ENCODE peak calls at places on chromosomes 11 and 22, in five cellular contexts. O, W, V, Y and R are unnamed samples.

GRCh38 chr11:86101941-86102407 is 33.1 kb upstream of the PICALM start:
- DNase-seq in O (no peak), W (peak), V (no peak), Y (no peak), R (no peak)

GRCh38 chr22:49369726-49370717 is 457.7 kb downstream of the BRD1 start:
- DNase-seq in O (no peak), W (no peak), V (no peak), Y (no peak), R (no peak)

GRCh38 chr11:85875505-85875904 is 20.3 kb downstream of the CCDC83 start:
- DNase-seq in O (no peak), W (peak), V (no peak), Y (no peak), R (peak)

GRCh38 chr11:98062714-98063113 is 958.0 kb upstream of the CNTN5 start:
- DNase-seq in O (no peak), W (no peak), V (no peak), Y (no peak), R (no peak)

GRCh38 chr11:70503878-70504240 is 105.5 kb downstream of the CTTN start:
- DNase-seq in O (no peak), W (no peak), V (peak), Y (no peak), R (no peak)

GRCh38 chr22:28132466-28132865 is 213.4 kb upstream of the PITPNB start:
- DNase-seq in O (no peak), W (no peak), V (no peak), Y (no peak), R (no peak)

GRCh38 chr22:36386900-36387663 is 685 bp downstream of the MYH9 start:
- DNase-seq in O (no peak), W (peak), V (peak), Y (peak), R (peak)

GRCh38 chr11:62001450-62002178 is 34.2 kb upstream of the FTH1 start:
- DNase-seq in O (no peak), W (no peak), V (no peak), Y (peak), R (no peak)

GRCh38 chr11:75557649-75558494 is 4.2 kb upstream of the SERPINH1 start:
- DNase-seq in O (no peak), W (peak), V (peak), Y (no peak), R (peak)

GRCh38 chr11:34731596-34731995 is 110.7 kb downstream of the EHF start:
- DNase-seq in O (no peak), W (no peak), V (no peak), Y (no peak), R (no peak)

GRCh38 chr11:17734418-17734911 is at the start of gene KCNC1:
- DNase-seq in O (no peak), W (peak), V (no peak), Y (peak), R (peak)

GRCh38 chr11:119607726-119608125 is 121.3 kb downstream of the NECTIN1 start:
- DNase-seq in O (no peak), W (no peak), V (no peak), Y (no peak), R (no peak)

GRCh38 chr11:79285756-79286155 is 155.1 kb downstream of the TENM4 start:
- DNase-seq in O (no peak), W (no peak), V (no peak), Y (no peak), R (peak)

GRCh38 chr11:121587182-121587581 is 134.4 kb upstream of the SORL1-AS1 start:
- DNase-seq in O (no peak), W (no peak), V (no peak), Y (no peak), R (no peak)

GRCh38 chr22:44151661-44152060 is 29.1 kb upstream of the PARVG start:
- DNase-seq in O (no peak), W (peak), V (no peak), Y (peak), R (peak)

GRCh38 chr22:31244044-31244942 is 32.2 kb downstream of the LIMK2 start:
- DNase-seq in O (no peak), W (peak), V (peak), Y (no peak), R (peak)